ENCODE peak calls at places on chromosomes 5 and 9, in seven cellular contexts. V is iris pigment epithelial cell; G is activated T-cell treated with anti-CD3 and anti-CD28 coated beads, Interleukin-2, amount 50 U/mL, for 1 hour; S is OCI-LY7; T is GM10248; W is Daoy; P is stimulated activated CD8-positive, alpha-beta memory T cell treated with anti-CD3 and anti-CD28 coated beads, Interleukin-12 subunit alpha, Interleukin-12 subunit beta, amount 100 ng/mL, for 1 hour. B is an unnamed sample.
A peak's percentile ranks its signal among the peaks of the same experiment; 100 is the strongest.

GRCh38 chr5:93019896-93020295 is 561.1 kb downstream of the NR2F1-AS1 start:
- DNase-seq in V (no peak), G (no peak), S (no peak), T (no peak), W (no peak), P (no peak), B (no peak)

GRCh38 chr9:35481347-35481975 is 8.4 kb upstream of the RUSC2 start:
- DNase-seq in V (peak; percentile 74), G (no peak), S (peak; percentile 24), T (peak; percentile 36), W (peak; percentile 73), P (no peak), B (no peak)

GRCh38 chr5:107593009-107593408 is 77.7 kb downstream of the EFNA5 start:
- DNase-seq in V (no peak), G (no peak), S (no peak), T (no peak), W (no peak), P (no peak), B (no peak)

GRCh38 chr5:147431586-147431985 is 78.3 kb downstream of the DPYSL3 start:
- DNase-seq in V (no peak), G (no peak), S (no peak), T (no peak), W (no peak), P (no peak), B (no peak)

GRCh38 chr5:135141303-135142268 is 107.6 kb upstream of the PITX1 start:
- DNase-seq in V (no peak), G (no peak), S (no peak), T (no peak), W (peak; percentile 31), P (no peak), B (no peak)

GRCh38 chr5:116378007-116378831 is 196.4 kb downstream of the SEMA6A start:
- DNase-seq in V (no peak), G (no peak), S (no peak), T (no peak), W (no peak), P (no peak), B (no peak)

GRCh38 chr9:22039258-22039657 is 30.2 kb upstream of the CDKN2B start:
- DNase-seq in V (peak; percentile 62), G (no peak), S (no peak), T (no peak), W (no peak), P (no peak), B (no peak)

GRCh38 chr9:120513825-120514598 is 66.0 kb downstream of the CDK5RAP2 start:
- DNase-seq in V (no peak), G (no peak), S (no peak), T (no peak), W (no peak), P (no peak), B (no peak)

GRCh38 chr9:4594545-4594944 is 67.5 kb upstream of the PLPP6 start:
- DNase-seq in V (peak; percentile 43), G (no peak), S (no peak), T (no peak), W (no peak), P (no peak), B (no peak)

GRCh38 chr5:132756542-132756941 is 9.3 kb downstream of the CCNI2 start:
- DNase-seq in V (no peak), G (no peak), S (no peak), T (no peak), W (no peak), P (no peak), B (no peak)

GRCh38 chr5:58080573-58080972 is 379.3 kb downstream of the PLK2 start:
- DNase-seq in V (peak; percentile 66), G (no peak), S (no peak), T (no peak), W (peak; percentile 29), P (no peak), B (no peak)

GRCh38 chr5:92518318-92518913 is 1062.6 kb downstream of the NR2F1-AS1 start:
- DNase-seq in V (peak; percentile 67), G (no peak), S (peak; percentile 1), T (peak; percentile 44), W (peak; percentile 40), P (no peak), B (no peak)

GRCh38 chr5:10355071-10355889 is 1.8 kb downstream of the MARCHF6 start:
- DNase-seq in V (peak; percentile 42), G (no peak), S (peak; percentile 78), T (peak; percentile 27), W (peak; percentile 15), P (no peak), B (no peak)

GRCh38 chr9:127941062-127941925 is 3.6 kb upstream of the DPM2 start:
- DNase-seq in V (no peak), G (no peak), S (no peak), T (no peak), W (no peak), P (no peak), B (no peak)

GRCh38 chr5:83877911-83878706 is 157.5 kb upstream of the HAPLN1 start:
- DNase-seq in V (peak; percentile 85), G (no peak), S (no peak), T (no peak), W (no peak), P (no peak), B (no peak)

GRCh38 chr5:55427157-55427556 is 107.6 kb downstream of the PLPP1 start:
- DNase-seq in V (peak; percentile 82), G (no peak), S (no peak), T (no peak), W (peak; percentile 50), P (no peak), B (no peak)

GRCh38 chr5:134018154-134018985 is 13.6 kb upstream of the VDAC1 start:
- DNase-seq in V (no peak), G (no peak), S (no peak), T (no peak), W (peak; percentile 62), P (no peak), B (no peak)

GRCh38 chr5:591746-592145 is 20.4 kb upstream of the CEP72 start:
- DNase-seq in V (no peak), G (no peak), S (no peak), T (no peak), W (no peak), P (no peak), B (no peak)

GRCh38 chr5:170491479-170491878 is 12.3 kb upstream of the KCNIP1 start:
- DNase-seq in V (peak; percentile 86), G (no peak), S (no peak), T (no peak), W (peak; percentile 79), P (no peak), B (no peak)

GRCh38 chr5:179280095-179280490 is 65.2 kb downstream of the ADAMTS2 start:
- DNase-seq in V (no peak), G (no peak), S (no peak), T (no peak), W (no peak), P (no peak), B (no peak)

GRCh38 chr5:164578911-164579310 is 1073.5 kb downstream of the MAT2B start:
- DNase-seq in V (no peak), G (no peak), S (no peak), T (no peak), W (no peak), P (no peak), B (no peak)

GRCh38 chr9:74838351-74838750 is 49.4 kb downstream of the TRPM6 start:
- DNase-seq in V (peak; percentile 12), G (no peak), S (no peak), T (no peak), W (no peak), P (no peak), B (no peak)

GRCh38 chr9:131395027-131395744 is 1.3 kb downstream of the PRRC2B start:
- DNase-seq in V (no peak), G (peak; percentile 76), S (peak; percentile 74), T (peak; percentile 71), W (no peak), P (peak; percentile 67), B (no peak)

GRCh38 chr5:96687812-96688453 is 25.8 kb downstream of the CAST start:
- DNase-seq in V (peak; percentile 77), G (no peak), S (peak; percentile 58), T (peak; percentile 46), W (peak; percentile 59), P (no peak), B (no peak)

B was measured in head of caudate nucleus.